ENCODE peak calls at places on chromosomes 13 and 19, in ten cellular contexts. One of them, this sample, is unnamed.

GRCh38 chr19:29880498-29881081 is 61.4 kb upstream of the URI1 start:
- DNase-seq in AG09319: no peak
- DNase-seq in A549: no peak
- DNase-seq in left ventricle myocardium inferior: no peak
- DNase-seq in astrocyte of the spinal cord: no peak
- DNase-seq in tibial artery: peak
- DNase-seq in Calu3: no peak
- DNase-seq in dorsolateral prefrontal cortex: no peak
- DNase-seq in CD8-positive, alpha-beta T cell: no peak
- DNase-seq in PC-3: no peak
- DNase-seq in this sample: no peak

GRCh38 chr19:53912653-53913052 is 3.6 kb downstream of the CACNG7 start:
- DNase-seq in Calu3: no peak
- DNase-seq in astrocyte of the spinal cord: no peak
- DNase-seq in CD8-positive, alpha-beta T cell: no peak
- DNase-seq in left ventricle myocardium inferior: no peak
- DNase-seq in A549: no peak
- DNase-seq in tibial artery: no peak
- DNase-seq in dorsolateral prefrontal cortex: no peak
- DNase-seq in AG09319: no peak
- DNase-seq in PC-3: no peak
- DNase-seq in this sample: no peak

GRCh38 chr19:8257052-8257443 is 47.9 kb downstream of the CERS4 start:
- DNase-seq in PC-3: no peak
- DNase-seq in Calu3: no peak
- DNase-seq in CD8-positive, alpha-beta T cell: no peak
- DNase-seq in astrocyte of the spinal cord: no peak
- DNase-seq in dorsolateral prefrontal cortex: no peak
- DNase-seq in left ventricle myocardium inferior: no peak
- DNase-seq in tibial artery: no peak
- DNase-seq in AG09319: no peak
- DNase-seq in A549: no peak
- DNase-seq in this sample: peak

GRCh38 chr13:82681535-82681934 is 1200.7 kb downstream of the SLITRK1 start:
- DNase-seq in PC-3: no peak
- DNase-seq in left ventricle myocardium inferior: no peak
- DNase-seq in CD8-positive, alpha-beta T cell: no peak
- DNase-seq in dorsolateral prefrontal cortex: no peak
- DNase-seq in astrocyte of the spinal cord: no peak
- DNase-seq in tibial artery: no peak
- DNase-seq in A549: no peak
- DNase-seq in Calu3: no peak
- DNase-seq in AG09319: no peak
- DNase-seq in this sample: no peak

GRCh38 chr19:46678110-46678732 is 17.2 kb upstream of the DACT3 start:
- DNase-seq in AG09319: no peak
- DNase-seq in A549: peak
- DNase-seq in astrocyte of the spinal cord: no peak
- DNase-seq in dorsolateral prefrontal cortex: no peak
- DNase-seq in Calu3: peak
- DNase-seq in CD8-positive, alpha-beta T cell: peak
- DNase-seq in left ventricle myocardium inferior: no peak
- DNase-seq in tibial artery: no peak
- DNase-seq in PC-3: peak
- DNase-seq in this sample: peak

GRCh38 chr13:72820156-72820897 is 38.4 kb downstream of the PIBF1 start:
- DNase-seq in PC-3: no peak
- DNase-seq in CD8-positive, alpha-beta T cell: no peak
- DNase-seq in AG09319: no peak
- DNase-seq in A549: no peak
- DNase-seq in left ventricle myocardium inferior: no peak
- DNase-seq in tibial artery: no peak
- DNase-seq in dorsolateral prefrontal cortex: no peak
- DNase-seq in astrocyte of the spinal cord: peak
- DNase-seq in Calu3: no peak
- DNase-seq in this sample: no peak

GRCh38 chr19:32570081-32570785 is 10.8 kb upstream of the PDCD5 start:
- DNase-seq in CD8-positive, alpha-beta T cell: peak
- DNase-seq in dorsolateral prefrontal cortex: peak
- DNase-seq in Calu3: peak
- DNase-seq in astrocyte of the spinal cord: peak
- DNase-seq in A549: peak
- DNase-seq in left ventricle myocardium inferior: no peak
- DNase-seq in AG09319: peak
- DNase-seq in tibial artery: no peak
- DNase-seq in PC-3: peak
- DNase-seq in this sample: peak

GRCh38 chr13:80030491-80030890 is 310.4 kb downstream of the SPRY2 start:
- DNase-seq in dorsolateral prefrontal cortex: no peak
- DNase-seq in Calu3: peak
- DNase-seq in left ventricle myocardium inferior: no peak
- DNase-seq in CD8-positive, alpha-beta T cell: no peak
- DNase-seq in AG09319: no peak
- DNase-seq in A549: no peak
- DNase-seq in astrocyte of the spinal cord: no peak
- DNase-seq in PC-3: peak
- DNase-seq in tibial artery: no peak
- DNase-seq in this sample: no peak

GRCh38 chr13:59425211-59425721 is 738.5 kb downstream of the DIAPH3 start:
- DNase-seq in astrocyte of the spinal cord: peak
- DNase-seq in tibial artery: no peak
- DNase-seq in AG09319: peak
- DNase-seq in Calu3: no peak
- DNase-seq in PC-3: no peak
- DNase-seq in CD8-positive, alpha-beta T cell: no peak
- DNase-seq in A549: no peak
- DNase-seq in dorsolateral prefrontal cortex: no peak
- DNase-seq in left ventricle myocardium inferior: no peak
- DNase-seq in this sample: no peak

GRCh38 chr19:3282155-3282554 is 57.7 kb downstream of the CELF5 start:
- DNase-seq in astrocyte of the spinal cord: no peak
- DNase-seq in AG09319: no peak
- DNase-seq in A549: no peak
- DNase-seq in left ventricle myocardium inferior: no peak
- DNase-seq in dorsolateral prefrontal cortex: no peak
- DNase-seq in Calu3: no peak
- DNase-seq in PC-3: no peak
- DNase-seq in CD8-positive, alpha-beta T cell: no peak
- DNase-seq in tibial artery: no peak
- DNase-seq in this sample: no peak

GRCh38 chr13:40546047-40546446 is 120.4 kb downstream of the FOXO1 start:
- DNase-seq in dorsolateral prefrontal cortex: no peak
- DNase-seq in A549: no peak
- DNase-seq in CD8-positive, alpha-beta T cell: no peak
- DNase-seq in Calu3: no peak
- DNase-seq in astrocyte of the spinal cord: no peak
- DNase-seq in PC-3: no peak
- DNase-seq in tibial artery: no peak
- DNase-seq in left ventricle myocardium inferior: no peak
- DNase-seq in AG09319: no peak
- DNase-seq in this sample: no peak

GRCh38 chr19:677601-678380 is 1.6 kb downstream of the FSTL3 start:
- DNase-seq in left ventricle myocardium inferior: no peak
- DNase-seq in Calu3: no peak
- DNase-seq in PC-3: peak
- DNase-seq in CD8-positive, alpha-beta T cell: no peak
- DNase-seq in AG09319: no peak
- DNase-seq in astrocyte of the spinal cord: peak
- DNase-seq in A549: peak
- DNase-seq in dorsolateral prefrontal cortex: no peak
- DNase-seq in tibial artery: no peak
- DNase-seq in this sample: no peak

GRCh38 chr13:71867101-71867814 is at the start of gene DACH1:
- DNase-seq in Calu3: no peak
- DNase-seq in AG09319: peak
- DNase-seq in CD8-positive, alpha-beta T cell: no peak
- DNase-seq in PC-3: peak
- DNase-seq in tibial artery: no peak
- DNase-seq in A549: no peak
- DNase-seq in dorsolateral prefrontal cortex: no peak
- DNase-seq in left ventricle myocardium inferior: peak
- DNase-seq in astrocyte of the spinal cord: peak
- DNase-seq in this sample: peak

GRCh38 chr13:103009061-103009840 is 57.0 kb downstream of the SLC10A2 start:
- DNase-seq in Calu3: no peak
- DNase-seq in CD8-positive, alpha-beta T cell: no peak
- DNase-seq in tibial artery: no peak
- DNase-seq in dorsolateral prefrontal cortex: no peak
- DNase-seq in astrocyte of the spinal cord: no peak
- DNase-seq in left ventricle myocardium inferior: no peak
- DNase-seq in PC-3: no peak
- DNase-seq in AG09319: no peak
- DNase-seq in A549: no peak
- DNase-seq in this sample: no peak

GRCh38 chr13:78382481-78382880 is 220.9 kb downstream of the POU4F1 start:
- DNase-seq in AG09319: no peak
- DNase-seq in CD8-positive, alpha-beta T cell: no peak
- DNase-seq in PC-3: no peak
- DNase-seq in tibial artery: no peak
- DNase-seq in left ventricle myocardium inferior: peak
- DNase-seq in A549: no peak
- DNase-seq in astrocyte of the spinal cord: no peak
- DNase-seq in dorsolateral prefrontal cortex: no peak
- DNase-seq in Calu3: no peak
- DNase-seq in this sample: no peak

GRCh38 chr13:44045179-44045562 is 165.5 kb downstream of the LACC1 start:
- DNase-seq in AG09319: no peak
- DNase-seq in CD8-positive, alpha-beta T cell: no peak
- DNase-seq in A549: no peak
- DNase-seq in Calu3: no peak
- DNase-seq in dorsolateral prefrontal cortex: peak
- DNase-seq in left ventricle myocardium inferior: no peak
- DNase-seq in PC-3: no peak
- DNase-seq in astrocyte of the spinal cord: no peak
- DNase-seq in tibial artery: no peak
- DNase-seq in this sample: no peak

GRCh38 chr19:54434112-54434861 is 14.7 kb upstream of the LENG8 start:
- DNase-seq in AG09319: no peak
- DNase-seq in CD8-positive, alpha-beta T cell: no peak
- DNase-seq in A549: no peak
- DNase-seq in Calu3: no peak
- DNase-seq in dorsolateral prefrontal cortex: no peak
- DNase-seq in tibial artery: no peak
- DNase-seq in PC-3: no peak
- DNase-seq in left ventricle myocardium inferior: no peak
- DNase-seq in astrocyte of the spinal cord: no peak
- DNase-seq in this sample: no peak

GRCh38 chr13:110536006-110536693 is 25.4 kb downstream of the RAB20 start:
- DNase-seq in Calu3: no peak
- DNase-seq in left ventricle myocardium inferior: no peak
- DNase-seq in astrocyte of the spinal cord: no peak
- DNase-seq in PC-3: no peak
- DNase-seq in dorsolateral prefrontal cortex: peak
- DNase-seq in AG09319: no peak
- DNase-seq in tibial artery: peak
- DNase-seq in CD8-positive, alpha-beta T cell: no peak
- DNase-seq in A549: no peak
- DNase-seq in this sample: no peak

GRCh38 chr19:18202759-18203407 is 959 bp downstream of the RAB3A start:
- DNase-seq in tibial artery: no peak
- DNase-seq in Calu3: no peak
- DNase-seq in AG09319: no peak
- DNase-seq in astrocyte of the spinal cord: no peak
- DNase-seq in A549: no peak
- DNase-seq in PC-3: peak
- DNase-seq in dorsolateral prefrontal cortex: no peak
- DNase-seq in left ventricle myocardium inferior: no peak
- DNase-seq in CD8-positive, alpha-beta T cell: peak
- DNase-seq in this sample: no peak

DNA sequence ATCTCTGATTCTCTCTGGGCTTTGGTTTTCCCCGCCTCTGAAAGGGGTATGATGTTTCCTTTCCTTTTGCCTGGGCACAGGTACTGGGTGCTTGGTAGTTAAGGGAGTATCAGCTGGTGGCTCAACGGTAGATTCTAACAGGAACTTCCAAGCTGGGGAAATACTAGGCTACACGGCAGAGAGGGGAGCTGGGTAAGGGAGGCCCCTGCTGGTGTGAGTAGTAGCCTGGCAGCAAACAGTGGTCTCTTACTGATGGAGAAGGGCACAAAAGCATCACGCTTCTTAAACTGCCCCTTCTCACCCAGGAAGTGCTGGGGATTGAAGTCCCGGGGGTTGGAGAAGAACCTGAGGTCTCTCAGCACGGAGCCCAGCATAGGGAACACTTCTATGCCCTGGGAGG is 26.9 kb upstream of the CYP2A7 start:
- DNase-seq in AG09319: peak
- DNase-seq in left ventricle myocardium inferior: no peak
- DNase-seq in astrocyte of the spinal cord: peak
- DNase-seq in dorsolateral prefrontal cortex: no peak
- DNase-seq in tibial artery: no peak
- DNase-seq in PC-3: peak
- DNase-seq in Calu3: no peak
- DNase-seq in CD8-positive, alpha-beta T cell: peak
- DNase-seq in A549: no peak
- DNase-seq in this sample: no peak
- TF ChIP-seq CTCF in AG09319: peak
- TF ChIP-seq CTCF in left ventricle myocardium inferior: no peak
- TF ChIP-seq CTCF in astrocyte of the spinal cord: peak
- TF ChIP-seq CTCF in dorsolateral prefrontal cortex: no peak
- TF ChIP-seq CTCF in tibial artery: no peak
- TF ChIP-seq CTCF in PC-3: peak
- TF ChIP-seq CTCF in Calu3: no peak
- TF ChIP-seq CTCF in CD8-positive, alpha-beta T cell: no peak
- TF ChIP-seq CTCF in A549: peak
- TF ChIP-seq CTCF in this sample: no peak

GRCh38 chr13:24161010-24161775 is 673 bp downstream of the SPATA13 start:
- DNase-seq in A549: no peak
- DNase-seq in tibial artery: peak
- DNase-seq in AG09319: no peak
- DNase-seq in astrocyte of the spinal cord: peak
- DNase-seq in dorsolateral prefrontal cortex: no peak
- DNase-seq in Calu3: peak
- DNase-seq in PC-3: peak
- DNase-seq in CD8-positive, alpha-beta T cell: peak
- DNase-seq in left ventricle myocardium inferior: no peak
- DNase-seq in this sample: peak
- TF ChIP-seq CTCF in A549: no peak
- TF ChIP-seq CTCF in tibial artery: no peak
- TF ChIP-seq CTCF in AG09319: no peak
- TF ChIP-seq CTCF in astrocyte of the spinal cord: no peak
- TF ChIP-seq CTCF in dorsolateral prefrontal cortex: no peak
- TF ChIP-seq CTCF in Calu3: no peak
- TF ChIP-seq CTCF in PC-3: no peak
- TF ChIP-seq CTCF in CD8-positive, alpha-beta T cell: no peak
- TF ChIP-seq CTCF in left ventricle myocardium inferior: no peak
- TF ChIP-seq CTCF in this sample: no peak

GRCh38 chr19:44072543-44073401 is 813 bp downstream of the ZNF284 start:
- DNase-seq in dorsolateral prefrontal cortex: no peak
- DNase-seq in PC-3: peak
- DNase-seq in left ventricle myocardium inferior: no peak
- DNase-seq in AG09319: no peak
- DNase-seq in Calu3: peak
- DNase-seq in CD8-positive, alpha-beta T cell: no peak
- DNase-seq in tibial artery: no peak
- DNase-seq in astrocyte of the spinal cord: no peak
- DNase-seq in A549: peak
- DNase-seq in this sample: peak
- TF ChIP-seq CTCF in dorsolateral prefrontal cortex: no peak
- TF ChIP-seq CTCF in PC-3: no peak
- TF ChIP-seq CTCF in left ventricle myocardium inferior: no peak
- TF ChIP-seq CTCF in AG09319: peak
- TF ChIP-seq CTCF in Calu3: no peak
- TF ChIP-seq CTCF in CD8-positive, alpha-beta T cell: no peak
- TF ChIP-seq CTCF in tibial artery: no peak
- TF ChIP-seq CTCF in astrocyte of the spinal cord: no peak
- TF ChIP-seq CTCF in A549: no peak
- TF ChIP-seq CTCF in this sample: peak

GRCh38 chr19:35519291-35519690 is 5.8 kb upstream of the DMKN start:
- DNase-seq in astrocyte of the spinal cord: no peak
- DNase-seq in dorsolateral prefrontal cortex: no peak
- DNase-seq in AG09319: no peak
- DNase-seq in left ventricle myocardium inferior: no peak
- DNase-seq in Calu3: peak
- DNase-seq in A549: no peak
- DNase-seq in PC-3: peak
- DNase-seq in tibial artery: no peak
- DNase-seq in CD8-positive, alpha-beta T cell: no peak
- DNase-seq in this sample: no peak
- TF ChIP-seq CTCF in astrocyte of the spinal cord: no peak
- TF ChIP-seq CTCF in dorsolateral prefrontal cortex: no peak
- TF ChIP-seq CTCF in AG09319: no peak
- TF ChIP-seq CTCF in left ventricle myocardium inferior: no peak
- TF ChIP-seq CTCF in Calu3: no peak
- TF ChIP-seq CTCF in A549: no peak
- TF ChIP-seq CTCF in PC-3: no peak
- TF ChIP-seq CTCF in tibial artery: no peak
- TF ChIP-seq CTCF in CD8-positive, alpha-beta T cell: no peak
- TF ChIP-seq CTCF in this sample: no peak